ENCODE peak calls at places on chromosomes 4 and X, in eight cellular contexts. N is OCI-LY7, X is PC-3, S is SK-N-SH, T is MM.1S, P is GM23338, D is HCT116, E is neural progenitor cell. V is an unnamed sample.

GRCh38 chrX:39716401-39716800 is 381.4 kb downstream of the BCOR start:
- DNase-seq in N (no peak), X (no peak), S (peak; percentile 36), E (peak; percentile 18), P (no peak), T (no peak), D (no peak), V (no peak)

GRCh38 chrX:144946696-144947095 is 300.6 kb upstream of the SPANXN1 start:
- DNase-seq in P (no peak), E (no peak), D (no peak), N (no peak), X (no peak), S (no peak), T (no peak), V (no peak)

GRCh38 chr4:74104145-74104544 is 5.2 kb upstream of the CXCL2 start:
- DNase-seq in N (no peak), T (no peak), E (no peak), D (no peak), X (no peak), P (no peak), S (no peak), V (peak; percentile 31)

GRCh38 chr4:10259976-10260375 is 143.4 kb upstream of the WDR1 start:
- DNase-seq in P (no peak), E (no peak), T (no peak), D (no peak), X (no peak), N (no peak), S (no peak), V (no peak)

GRCh38 chr4:178198691-178199090 is 756.5 kb upstream of the AGA start:
- DNase-seq in P (no peak), E (no peak), N (no peak), S (no peak), X (no peak), D (no peak), T (no peak), V (no peak)

GRCh38 chr4:89657931-89658700 is 178.8 kb downstream of the SNCA start:
- DNase-seq in X (peak; percentile 29), S (peak; percentile 10), E (peak; percentile 30), T (peak; percentile 73), D (peak; percentile 28), P (peak; percentile 61), N (peak; percentile 21), V (peak; percentile 19)

GRCh38 chrX:140767646-140768045 is 58.1 kb downstream of the LINC00632 start:
- DNase-seq in E (no peak), X (peak; percentile 23), D (no peak), T (no peak), P (no peak), N (no peak), S (no peak), V (no peak)

GRCh38 chr4:110139106-110139505 is 59.3 kb downstream of the ELOVL6 start:
- DNase-seq in X (no peak), D (no peak), T (no peak), P (no peak), E (no peak), S (no peak), N (no peak), V (no peak)

GRCh38 chr4:169870507-169870906 is 112.8 kb upstream of the HPF1 start:
- DNase-seq in P (no peak), D (no peak), N (no peak), E (no peak), X (no peak), S (no peak), T (no peak), V (no peak)

GRCh38 chr4:181957088-181957487 is 286.1 kb upstream of the TENM3 start:
- DNase-seq in T (no peak), N (no peak), E (no peak), X (no peak), P (no peak), D (no peak), S (no peak), V (no peak)

GRCh38 chrX:73581002-73581628 is 18.1 kb downstream of the CHIC1 start:
- DNase-seq in N (no peak), X (peak; percentile 66), T (no peak), S (no peak), P (no peak), D (no peak), E (no peak), V (peak; percentile 6)

GRCh38 chr4:137300776-137301175 is 231.5 kb downstream of the PCDH18 start:
- DNase-seq in D (no peak), S (no peak), E (no peak), X (peak; percentile 24), P (no peak), N (no peak), T (no peak), V (no peak)

GRCh38 chr4:138835833-138836521 is 179.6 kb upstream of the NOCT start:
- DNase-seq in D (no peak), N (no peak), X (peak; percentile 63), T (peak; percentile 8), E (no peak), P (no peak), S (peak; percentile 33), V (peak; percentile 66)

GRCh38 chr4:31194823-31195222 is 474.7 kb downstream of the PCDH7 start:
- DNase-seq in E (no peak), D (no peak), N (no peak), T (no peak), X (no peak), P (no peak), S (no peak), V (no peak)

GRCh38 chr4:16106956-16107355 is 23.1 kb upstream of the PROM1 start:
- DNase-seq in T (no peak), D (no peak), P (no peak), E (no peak), X (no peak), N (no peak), S (no peak), V (no peak)

GRCh38 chr4:84401669-84402068 is 97.4 kb downstream of the NKX6-1 start:
- DNase-seq in T (no peak), N (no peak), D (peak; percentile 8), X (peak; percentile 48), S (no peak), E (no peak), P (peak; percentile 23), V (peak; percentile 20)

GRCh38 chrX:49001521-49002090 is 458 bp downstream of the GRIPAP1 start:
- DNase-seq in P (peak; percentile 70), D (peak; percentile 7), X (peak; percentile 24), T (peak; percentile 19), S (peak; percentile 65), N (peak; percentile 79), E (peak; percentile 62), V (peak; percentile 20)

GRCh38 chrX:70129811-70130210 is 3.4 kb upstream of the IGBP1 start:
- DNase-seq in P (no peak), X (peak; percentile 59), E (no peak), S (no peak), T (no peak), D (no peak), N (no peak), V (peak; percentile 6)

GRCh38 chr4:28211714-28212470 is 1351.3 kb downstream of the STIM2 start:
- DNase-seq in P (no peak), E (no peak), N (no peak), T (no peak), X (no peak), S (no peak), D (no peak), V (no peak)

GRCh38 chr4:185276036-185276435 is 66.6 kb downstream of the SNX25 start:
- DNase-seq in X (peak; percentile 58), P (no peak), T (no peak), N (no peak), E (no peak), S (no peak), D (no peak), V (no peak)

DNA sequence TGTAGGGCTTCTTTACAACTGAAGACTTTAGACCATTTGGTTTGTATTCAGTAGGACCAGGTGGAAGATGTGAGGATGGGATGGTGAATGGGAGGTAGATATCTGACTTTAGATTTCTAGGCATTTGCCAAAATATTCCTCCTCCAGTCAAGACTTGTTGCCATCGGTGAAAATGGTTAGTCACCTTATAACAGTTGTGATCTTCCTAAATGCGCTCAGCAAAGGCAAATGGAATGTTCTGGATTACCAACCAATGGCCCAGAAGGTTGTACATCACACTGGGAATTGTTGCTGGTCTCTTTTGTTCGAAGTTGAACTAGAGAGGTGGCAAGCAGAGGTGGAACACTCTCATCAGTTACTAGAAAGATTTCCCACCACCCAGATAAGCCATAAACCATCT is 33.9 kb downstream of the TMSB4X start:
- DNase-seq in N (no peak), P (no peak), E (no peak), S (no peak), T (no peak), D (no peak), X (no peak), V (no peak)
- H3K27ac ChIP-seq in N (no peak overlapping the region), P (no peak overlapping the region), E (no peak overlapping the region), S (peak overlapping the region; percentile 68), T (no peak overlapping the region), D (no peak overlapping the region), X (peak overlapping the region; percentile 97), V (no peak overlapping the region)

DNA sequence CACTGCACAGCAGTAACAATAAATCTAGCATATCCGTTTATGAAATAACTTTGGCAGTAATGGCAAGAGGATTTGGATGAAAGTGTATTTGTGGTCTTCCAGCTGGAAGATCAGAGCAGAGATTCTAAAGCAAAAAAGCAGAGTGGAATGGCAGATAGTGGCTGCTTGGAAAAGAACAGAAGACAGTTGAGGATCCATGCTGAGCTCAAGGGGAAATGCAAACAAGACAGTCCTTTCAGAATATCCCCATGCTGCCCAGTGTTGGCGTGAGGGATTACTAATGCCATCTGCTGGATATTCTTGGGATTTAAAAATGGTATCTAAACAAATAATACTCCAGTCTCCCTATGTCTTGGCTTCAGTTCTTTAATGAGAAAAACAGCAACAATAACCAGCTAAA is 629.1 kb upstream of the ATOH1 start:
- DNase-seq in E (peak; percentile 73), S (peak; percentile 58), N (peak; percentile 4), D (peak; percentile 45), T (peak; percentile 31), P (peak; percentile 89), X (peak; percentile 61), V (peak; percentile 59)
- TF ChIP-seq EZH2phosphoT487 in E (no peak), S (no peak), N (no peak), D (no peak), T (no peak), P (no peak), X (no peak), V (no peak)

DNA sequence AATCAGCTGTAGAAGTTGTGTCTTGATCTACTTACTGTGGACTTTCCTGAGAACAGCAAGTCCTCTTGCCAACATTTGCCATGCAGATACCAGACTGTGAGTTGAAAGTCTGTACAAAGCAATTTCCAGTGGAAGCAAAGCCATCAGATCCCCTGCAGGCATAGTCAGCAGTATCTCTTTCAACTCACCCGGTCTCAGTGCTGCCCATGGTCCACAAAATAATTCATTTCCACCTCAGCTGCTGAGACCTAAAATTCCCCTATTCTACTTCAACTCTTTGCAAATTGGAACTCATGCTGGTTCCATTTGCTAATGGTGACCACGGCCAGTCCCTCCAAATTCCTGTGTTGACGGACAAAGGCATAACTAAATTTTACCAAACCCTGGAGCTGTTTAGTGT is 46.0 kb upstream of the RPL34 start:
- DNase-seq in X (no peak), P (no peak), N (no peak), T (peak; percentile 27), S (no peak), D (no peak), E (peak; percentile 7), V (no peak)
- H2AFZ ChIP-seq in X (no peak overlapping the region), P (no peak overlapping the region), N (no peak overlapping the region), T (no peak overlapping the region), S (no peak overlapping the region), D (no peak overlapping the region), E (peak overlapping the region; percentile 55), V (no peak overlapping the region)

DNA sequence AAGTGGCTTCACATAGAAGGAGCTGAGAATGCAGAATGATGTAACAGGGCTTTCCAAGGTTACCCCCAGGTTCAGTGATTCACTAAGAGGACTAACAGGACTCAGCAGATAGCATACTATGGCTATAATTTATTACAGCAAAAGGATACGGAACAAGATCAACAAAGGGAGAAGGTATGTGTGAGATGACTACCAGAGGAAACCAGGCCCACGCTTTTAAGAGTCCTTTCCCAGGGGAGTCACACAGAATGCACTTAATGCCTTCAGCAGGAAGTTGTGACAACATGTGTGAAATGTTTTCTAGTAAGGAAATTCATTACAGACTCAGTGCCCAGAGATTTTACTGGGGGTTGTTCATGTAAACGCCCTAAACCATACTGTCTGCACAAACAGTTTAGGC is 373.6 kb upstream of the MAGEB2 start:
- DNase-seq in D (no peak), X (no peak), P (no peak), N (no peak), S (no peak), T (no peak), E (no peak), V (no peak)
- H3K27ac ChIP-seq in D (no peak overlapping the region), X (no peak overlapping the region), P (no peak overlapping the region), N (no peak overlapping the region), S (peak overlapping the region; percentile 36), T (no peak overlapping the region), E (no peak overlapping the region), V (no peak overlapping the region)